ENCODE peak calls at places on chromosomes 5 and 9, in eight cellular contexts. One of them, this sample, is unnamed.

GRCh38 chr5:2276101-2276500 is 393.4 kb upstream of the IRX4 start:
- DNase-seq in foreskin keratinocyte: no peak
- DNase-seq in sigmoid colon: peak; percentile 7
- DNase-seq in DND-41: no peak
- DNase-seq in heart right ventricle: no peak
- DNase-seq in AG04450: no peak
- DNase-seq in fibroblast of lung: no peak
- DNase-seq in transverse colon: no peak
- DNase-seq in this sample: no peak

GRCh38 chr5:176410486-176411180 is 5.7 kb downstream of the CLTB start:
- DNase-seq in heart right ventricle: no peak
- DNase-seq in fibroblast of lung: no peak
- DNase-seq in transverse colon: no peak
- DNase-seq in foreskin keratinocyte: no peak
- DNase-seq in DND-41: no peak
- DNase-seq in sigmoid colon: no peak
- DNase-seq in AG04450: no peak
- DNase-seq in this sample: no peak

GRCh38 chr9:15469862-15470261 is 40.9 kb downstream of the PSIP1 start:
- DNase-seq in AG04450: no peak
- DNase-seq in heart right ventricle: no peak
- DNase-seq in fibroblast of lung: peak; percentile 39
- DNase-seq in sigmoid colon: no peak
- DNase-seq in foreskin keratinocyte: no peak
- DNase-seq in transverse colon: no peak
- DNase-seq in DND-41: no peak
- DNase-seq in this sample: no peak

GRCh38 chr9:5587024-5587423 is 41.9 kb upstream of the RIC1 start:
- DNase-seq in sigmoid colon: no peak
- DNase-seq in transverse colon: no peak
- DNase-seq in fibroblast of lung: peak; percentile 80
- DNase-seq in AG04450: peak; percentile 52
- DNase-seq in foreskin keratinocyte: no peak
- DNase-seq in DND-41: no peak
- DNase-seq in heart right ventricle: no peak
- DNase-seq in this sample: peak; percentile 59

GRCh38 chr9:93079371-93079770 is 16.6 kb upstream of the CARD19 start:
- DNase-seq in foreskin keratinocyte: no peak
- DNase-seq in heart right ventricle: no peak
- DNase-seq in DND-41: no peak
- DNase-seq in fibroblast of lung: no peak
- DNase-seq in transverse colon: peak; percentile 2
- DNase-seq in sigmoid colon: peak; percentile 44
- DNase-seq in AG04450: no peak
- DNase-seq in this sample: no peak

GRCh38 chr5:133319905-133320520 is 268.2 kb downstream of the HSPA4 start:
- DNase-seq in DND-41: no peak
- DNase-seq in foreskin keratinocyte: peak; percentile 10
- DNase-seq in fibroblast of lung: no peak
- DNase-seq in sigmoid colon: no peak
- DNase-seq in AG04450: no peak
- DNase-seq in heart right ventricle: no peak
- DNase-seq in transverse colon: no peak
- DNase-seq in this sample: no peak

GRCh38 chr5:143113461-143113860 is 290.0 kb downstream of the NR3C1 start:
- DNase-seq in heart right ventricle: no peak
- DNase-seq in transverse colon: no peak
- DNase-seq in DND-41: no peak
- DNase-seq in foreskin keratinocyte: no peak
- DNase-seq in AG04450: no peak
- DNase-seq in sigmoid colon: no peak
- DNase-seq in fibroblast of lung: no peak
- DNase-seq in this sample: no peak

GRCh38 chr5:169979871-169980270 is 424 bp downstream of the INSYN2B start:
- DNase-seq in foreskin keratinocyte: no peak
- DNase-seq in heart right ventricle: no peak
- DNase-seq in sigmoid colon: no peak
- DNase-seq in AG04450: no peak
- DNase-seq in fibroblast of lung: peak; percentile 38
- DNase-seq in transverse colon: no peak
- DNase-seq in DND-41: no peak
- DNase-seq in this sample: no peak

GRCh38 chr9:121618504-121618903 is 32.9 kb upstream of the DAB2IP start:
- DNase-seq in AG04450: no peak
- DNase-seq in DND-41: no peak
- DNase-seq in heart right ventricle: no peak
- DNase-seq in fibroblast of lung: no peak
- DNase-seq in foreskin keratinocyte: no peak
- DNase-seq in sigmoid colon: no peak
- DNase-seq in transverse colon: no peak
- DNase-seq in this sample: no peak

GRCh38 chr5:96324708-96325107 is 108.3 kb downstream of the PCSK1 start:
- DNase-seq in AG04450: peak; percentile 81
- DNase-seq in sigmoid colon: no peak
- DNase-seq in transverse colon: no peak
- DNase-seq in heart right ventricle: no peak
- DNase-seq in DND-41: no peak
- DNase-seq in foreskin keratinocyte: peak; percentile 82
- DNase-seq in fibroblast of lung: peak; percentile 84
- DNase-seq in this sample: peak; percentile 76

GRCh38 chr9:106697799-106698591 is 165.0 kb upstream of the ZNF462 start:
- DNase-seq in foreskin keratinocyte: peak; percentile 66
- DNase-seq in fibroblast of lung: peak; percentile 78
- DNase-seq in transverse colon: peak; percentile 39
- DNase-seq in DND-41: no peak
- DNase-seq in AG04450: no peak
- DNase-seq in heart right ventricle: peak; percentile 84
- DNase-seq in sigmoid colon: peak; percentile 91
- DNase-seq in this sample: no peak

GRCh38 chr5:102890133-102890532 is 135.0 kb downstream of the PAM start:
- DNase-seq in AG04450: no peak
- DNase-seq in DND-41: no peak
- DNase-seq in sigmoid colon: no peak
- DNase-seq in fibroblast of lung: no peak
- DNase-seq in foreskin keratinocyte: no peak
- DNase-seq in heart right ventricle: no peak
- DNase-seq in transverse colon: no peak
- DNase-seq in this sample: no peak

GRCh38 chr5:158261669-158262367 is 402.9 kb upstream of the CLINT1 start:
- DNase-seq in DND-41: no peak
- DNase-seq in transverse colon: no peak
- DNase-seq in AG04450: no peak
- DNase-seq in fibroblast of lung: no peak
- DNase-seq in sigmoid colon: no peak
- DNase-seq in foreskin keratinocyte: no peak
- DNase-seq in heart right ventricle: no peak
- DNase-seq in this sample: peak; percentile 5

GRCh38 chr5:60325870-60326269 is 374.1 kb downstream of the DEPDC1B start:
- DNase-seq in heart right ventricle: no peak
- DNase-seq in transverse colon: no peak
- DNase-seq in sigmoid colon: no peak
- DNase-seq in foreskin keratinocyte: no peak
- DNase-seq in DND-41: no peak
- DNase-seq in fibroblast of lung: no peak
- DNase-seq in AG04450: no peak
- DNase-seq in this sample: no peak
- H3K27ac ChIP-seq in heart right ventricle: no peak overlapping the region
- H3K27ac ChIP-seq in transverse colon: no peak overlapping the region
- H3K27ac ChIP-seq in sigmoid colon: peak overlapping the region; percentile 41
- H3K27ac ChIP-seq in foreskin keratinocyte: no peak overlapping the region
- H3K27ac ChIP-seq in DND-41: no peak overlapping the region
- H3K27ac ChIP-seq in fibroblast of lung: no peak overlapping the region
- H3K27ac ChIP-seq in AG04450: no peak overlapping the region
- H3K27ac ChIP-seq in this sample: no peak overlapping the region

DNA sequence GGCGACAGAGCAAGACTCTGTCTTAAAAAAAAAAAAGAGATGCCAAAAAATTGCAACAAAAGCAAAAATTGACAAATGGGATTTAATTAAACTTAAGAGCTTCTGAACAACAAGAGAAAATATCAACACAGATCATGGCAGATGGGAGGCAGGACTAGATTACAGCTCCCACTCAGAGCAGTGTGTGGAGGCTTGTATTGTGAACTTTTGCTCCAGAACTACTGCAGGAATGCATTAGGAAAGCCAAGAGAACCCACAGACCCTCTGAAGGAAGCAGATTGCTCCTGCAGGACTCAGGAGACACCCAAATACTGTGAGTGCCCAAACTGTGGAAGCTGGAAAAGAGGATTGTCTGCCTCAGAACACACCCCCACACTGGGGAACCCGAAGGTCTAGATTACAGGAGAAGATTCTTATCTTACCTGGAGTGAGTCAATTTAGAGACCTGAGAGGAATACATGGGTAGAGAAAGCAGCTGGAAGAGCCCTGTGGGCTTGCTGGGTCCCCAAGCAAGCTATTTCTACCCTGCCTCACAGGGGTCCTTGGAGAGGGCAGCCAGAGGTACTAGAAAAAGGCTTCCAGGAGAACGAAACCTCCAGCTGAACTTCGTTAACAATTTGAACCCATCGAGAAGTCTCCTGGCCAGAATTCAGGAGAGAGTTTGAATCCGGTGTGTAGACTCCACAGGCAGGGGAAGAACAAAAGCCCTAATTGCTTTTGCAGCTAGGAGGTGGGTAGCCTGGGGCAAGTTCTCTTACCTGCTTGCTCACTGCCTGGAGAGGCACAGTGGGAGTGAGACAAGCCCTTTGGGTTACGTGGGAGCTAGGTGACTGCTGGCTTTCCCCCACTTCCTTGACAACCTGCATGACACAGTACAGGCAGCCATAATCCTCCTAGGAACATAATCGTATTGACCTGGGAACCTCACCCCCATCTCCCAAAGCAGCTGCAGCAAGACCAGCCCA is 593.4 kb upstream of the RGMB start:
- DNase-seq in heart right ventricle: no peak
- DNase-seq in fibroblast of lung: peak; percentile 17
- DNase-seq in transverse colon: no peak
- DNase-seq in DND-41: no peak
- DNase-seq in foreskin keratinocyte: peak; percentile 67
- DNase-seq in sigmoid colon: no peak
- DNase-seq in AG04450: no peak
- DNase-seq in this sample: no peak
- H3K27ac ChIP-seq in heart right ventricle: no peak overlapping the region
- H3K27ac ChIP-seq in fibroblast of lung: no peak overlapping the region
- H3K27ac ChIP-seq in transverse colon: no peak overlapping the region
- H3K27ac ChIP-seq in DND-41: no peak overlapping the region
- H3K27ac ChIP-seq in foreskin keratinocyte: peak overlapping the region; percentile 26
- H3K27ac ChIP-seq in sigmoid colon: no peak overlapping the region
- H3K27ac ChIP-seq in AG04450: no peak overlapping the region
- H3K27ac ChIP-seq in this sample: no peak overlapping the region

DNA sequence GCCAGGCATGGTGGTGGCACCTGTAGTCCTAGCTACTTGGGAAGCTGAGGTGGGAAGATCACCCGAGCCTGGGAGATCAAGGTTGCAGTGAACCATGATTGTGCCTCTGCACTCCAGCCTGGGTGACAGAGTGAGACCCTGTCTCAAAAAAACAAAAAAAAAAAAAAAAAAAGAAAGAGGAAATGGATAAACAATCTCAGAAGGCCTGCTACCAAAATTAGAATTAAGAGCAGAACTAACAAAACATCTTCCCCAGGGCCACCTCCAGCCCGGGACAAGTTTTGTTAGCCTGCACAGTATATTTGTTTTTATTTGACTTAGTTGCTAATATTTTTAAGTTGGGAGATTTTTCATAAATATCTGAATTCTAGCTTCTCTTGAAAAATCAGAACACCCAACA is 23.1 kb downstream of the PAX5 start:
- DNase-seq in DND-41: no peak
- DNase-seq in sigmoid colon: no peak
- DNase-seq in AG04450: no peak
- DNase-seq in heart right ventricle: no peak
- DNase-seq in fibroblast of lung: no peak
- DNase-seq in transverse colon: no peak
- DNase-seq in foreskin keratinocyte: no peak
- DNase-seq in this sample: no peak
- H3K27ac ChIP-seq in DND-41: no peak overlapping the region
- H3K27ac ChIP-seq in sigmoid colon: no peak overlapping the region
- H3K27ac ChIP-seq in AG04450: no peak overlapping the region
- H3K27ac ChIP-seq in heart right ventricle: no peak overlapping the region
- H3K27ac ChIP-seq in fibroblast of lung: no peak overlapping the region
- H3K27ac ChIP-seq in transverse colon: no peak overlapping the region
- H3K27ac ChIP-seq in foreskin keratinocyte: no peak overlapping the region
- H3K27ac ChIP-seq in this sample: no peak overlapping the region

GRCh38 chr9:137697193-137697592 is 78.4 kb downstream of the EHMT1 start:
- DNase-seq in AG04450: no peak
- DNase-seq in fibroblast of lung: no peak
- DNase-seq in transverse colon: no peak
- DNase-seq in heart right ventricle: no peak
- DNase-seq in DND-41: no peak
- DNase-seq in sigmoid colon: no peak
- DNase-seq in foreskin keratinocyte: no peak
- DNase-seq in this sample: no peak

GRCh38 chr9:137697832-137698231 is 79.0 kb downstream of the EHMT1 start:
- DNase-seq in DND-41: no peak
- DNase-seq in foreskin keratinocyte: no peak
- DNase-seq in fibroblast of lung: no peak
- DNase-seq in heart right ventricle: no peak
- DNase-seq in AG04450: no peak
- DNase-seq in transverse colon: no peak
- DNase-seq in sigmoid colon: no peak
- DNase-seq in this sample: no peak

GRCh38 chr9:137694236-137694959 is 75.6 kb downstream of the EHMT1 start:
- DNase-seq in DND-41: no peak
- DNase-seq in transverse colon: no peak
- DNase-seq in AG04450: no peak
- DNase-seq in foreskin keratinocyte: no peak
- DNase-seq in sigmoid colon: no peak
- DNase-seq in fibroblast of lung: no peak
- DNase-seq in heart right ventricle: no peak
- DNase-seq in this sample: no peak

GRCh38 chr9:137696526-137696925 is 77.7 kb downstream of the EHMT1 start:
- DNase-seq in fibroblast of lung: no peak
- DNase-seq in heart right ventricle: no peak
- DNase-seq in foreskin keratinocyte: no peak
- DNase-seq in DND-41: no peak
- DNase-seq in AG04450: no peak
- DNase-seq in transverse colon: no peak
- DNase-seq in sigmoid colon: no peak
- DNase-seq in this sample: no peak

DNA sequence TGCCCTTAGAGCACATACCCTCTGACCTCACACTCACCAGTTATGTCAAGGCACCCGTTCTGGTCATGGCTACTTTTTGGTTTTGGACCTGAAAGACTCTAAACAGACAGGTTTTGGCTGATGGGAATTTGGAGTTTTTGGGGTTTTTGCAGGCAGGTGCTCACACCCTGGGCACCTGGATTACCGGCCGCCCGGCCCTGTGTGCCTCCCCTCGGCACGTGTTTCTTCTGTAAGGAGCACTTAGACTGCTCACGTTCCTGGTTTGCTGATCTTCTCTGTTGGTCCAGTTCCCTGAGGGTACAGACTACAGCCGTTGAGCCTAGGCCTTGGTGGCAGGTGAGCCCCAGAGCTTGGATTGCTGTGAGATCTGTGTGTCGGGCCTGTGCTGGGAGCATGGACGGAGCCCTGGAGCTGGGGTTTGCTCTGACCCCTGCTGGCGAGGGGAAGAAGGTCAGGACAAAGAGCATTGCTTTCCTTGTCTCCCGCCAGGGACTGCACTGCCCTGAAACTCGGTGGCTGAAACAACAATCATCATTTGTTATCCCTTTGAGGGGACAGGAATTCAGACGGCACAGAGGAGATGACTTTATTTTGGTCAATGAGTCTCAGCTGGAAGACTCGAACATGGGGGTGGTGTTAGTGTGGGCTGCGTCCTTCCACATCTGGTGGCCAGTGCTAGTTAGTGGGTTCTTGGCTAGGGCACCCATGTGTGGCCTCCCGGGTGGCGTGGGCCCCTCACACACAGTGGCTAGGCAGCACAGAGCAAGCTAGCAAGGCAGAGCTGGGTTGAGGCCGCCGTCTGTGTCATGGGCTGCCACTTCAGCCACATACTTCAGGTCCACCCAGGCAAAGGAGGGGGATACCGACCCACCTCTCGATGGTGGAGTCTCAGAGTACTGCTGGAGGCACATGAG is 76.4 kb downstream of the EHMT1 start:
- DNase-seq in AG04450: no peak
- DNase-seq in sigmoid colon: no peak
- DNase-seq in heart right ventricle: peak; percentile 52
- DNase-seq in DND-41: no peak
- DNase-seq in fibroblast of lung: no peak
- DNase-seq in foreskin keratinocyte: no peak
- DNase-seq in transverse colon: peak; percentile 65
- DNase-seq in this sample: no peak
- H3K27ac ChIP-seq in AG04450: peak overlapping the region; percentile 2
- H3K27ac ChIP-seq in sigmoid colon: no peak overlapping the region
- H3K27ac ChIP-seq in heart right ventricle: no peak overlapping the region
- H3K27ac ChIP-seq in DND-41: no peak overlapping the region
- H3K27ac ChIP-seq in fibroblast of lung: no peak overlapping the region
- H3K27ac ChIP-seq in foreskin keratinocyte: no peak overlapping the region
- H3K27ac ChIP-seq in transverse colon: no peak overlapping the region
- H3K27ac ChIP-seq in this sample: no peak overlapping the region